ENCODE peak calls at places on chromosome 12, in eight cellular contexts. E is neural crest cell; Q is AG04450; X is T47D; M is activated CD8-positive, alpha-beta memory T cell treated with anti-CD3 and anti-CD28 coated beads, Interleukin-2, amount 50 U/mL, for 4 hours; Y is HepG2; O is bronchial epithelial cell; Z is Right ventricle myocardium inferior. J is an unnamed sample.

GRCh38 chr12:93583993-93584392 is 11.5 kb downstream of the SOCS2 start:
- DNase-seq in E (no peak), Q (no peak), X (no peak), M (no peak), Y (no peak), O (no peak), Z (no peak), J (no peak)

GRCh38 chr12:90327783-90328743 is 619.4 kb upstream of the ATP2B1 start:
- DNase-seq in E (no peak), Q (no peak), X (no peak), M (no peak), Y (no peak), O (no peak), Z (no peak), J (no peak)

GRCh38 chr12:9745191-9745590 is 12.3 kb upstream of the CLECL1 start:
- DNase-seq in E (no peak), Q (no peak), X (no peak), M (no peak), Y (no peak), O (no peak), Z (no peak), J (no peak)

GRCh38 chr12:53996188-53996885 is 3.6 kb upstream of the HOXC9 start:
- DNase-seq in E (no peak), Q (no peak), X (no peak), M (no peak), Y (no peak), O (no peak), Z (peak; percentile 45), J (no peak)

GRCh38 chr12:115710104-115710564 is 567.4 kb downstream of the MED13L start:
- DNase-seq in E (no peak), Q (peak; percentile 18), X (no peak), M (no peak), Y (no peak), O (peak; percentile 10), Z (peak; percentile 71), J (no peak)

GRCh38 chr12:129830796-129831195 is 73.0 kb downstream of the TMEM132D start:
- DNase-seq in E (no peak), Q (no peak), X (no peak), M (no peak), Y (no peak), O (no peak), Z (no peak), J (no peak)

GRCh38 chr12:122888232-122888752 is 7.6 kb downstream of the VPS37B start:
- DNase-seq in E (no peak), Q (no peak), X (peak; percentile 99), M (no peak), Y (peak; percentile 78), O (peak; percentile 100), Z (no peak), J (no peak)

GRCh38 chr12:114701104-114701414 is 17.1 kb upstream of the TBX3 start:
- DNase-seq in E (no peak), Q (no peak), X (no peak), M (no peak), Y (no peak), O (peak; percentile 6), Z (no peak), J (no peak)

GRCh38 chr12:24991209-24992049 is 42.5 kb upstream of the BCAT1 start:
- DNase-seq in E (no peak), Q (peak; percentile 33), X (peak; percentile 77), M (no peak), Y (peak; percentile 45), O (peak; percentile 69), Z (no peak), J (peak; percentile 66)

GRCh38 chr12:59055204-59055839 is 135.0 kb upstream of the LRIG3 start:
- DNase-seq in E (no peak), Q (no peak), X (no peak), M (no peak), Y (no peak), O (peak; percentile 99), Z (no peak), J (no peak)

GRCh38 chr12:9039397-9039977 is 50.1 kb downstream of the KLRG1 start:
- DNase-seq in E (no peak), Q (peak; percentile 4), X (peak; percentile 43), M (no peak), Y (peak; percentile 47), O (peak; percentile 53), Z (no peak), J (peak; percentile 73)

GRCh38 chr12:120980800-120981368 is 2.5 kb downstream of the HNF1A start:
- DNase-seq in E (no peak), Q (no peak), X (no peak), M (no peak), Y (no peak), O (no peak), Z (no peak), J (no peak)

GRCh38 chr12:10364839-10365681 is 24.8 kb downstream of the KLRK1 start:
- DNase-seq in E (no peak), Q (peak; percentile 42), X (peak; percentile 80), M (peak; percentile 56), Y (peak; percentile 53), O (peak; percentile 77), Z (no peak), J (no peak)

GRCh38 chr12:10304161-10304574 is 3.5 kb upstream of the KLRD1 start:
- DNase-seq in E (no peak), Q (peak; percentile 63), X (no peak), M (no peak), Y (no peak), O (peak; percentile 22), Z (no peak), J (no peak)

GRCh38 chr12:68871899-68872298 is 61.1 kb downstream of the CPM start:
- DNase-seq in E (no peak), Q (no peak), X (peak; percentile 70), M (no peak), Y (peak; percentile 23), O (peak; percentile 37), Z (no peak), J (peak; percentile 21)

GRCh38 chr12:45703942-45704341 is 25.6 kb upstream of the ARID2 start:
- DNase-seq in E (no peak), Q (peak; percentile 27), X (no peak), M (no peak), Y (no peak), O (peak; percentile 65), Z (no peak), J (no peak)

GRCh38 chr12:8513203-8513602 is at the start of gene CLEC4D:
- DNase-seq in E (no peak), Q (no peak), X (no peak), M (no peak), Y (no peak), O (no peak), Z (no peak), J (no peak)

GRCh38 chr12:632102-632696 is 31.0 kb downstream of the NINJ2 start:
- DNase-seq in E (no peak), Q (peak; percentile 64), X (peak; percentile 93), M (no peak), Y (peak; percentile 93), O (peak; percentile 90), Z (no peak), J (peak; percentile 82)

GRCh38 chr12:116459501-116459900 is 99.7 kb upstream of the MAP1LC3B2 start:
- DNase-seq in E (no peak), Q (no peak), X (no peak), M (no peak), Y (no peak), O (no peak), Z (no peak), J (no peak)

GRCh38 chr12:50220357-50221061 is 53.3 kb upstream of the CERS5 start:
- DNase-seq in E (no peak), Q (no peak), X (no peak), M (no peak), Y (no peak), O (peak; percentile 98), Z (no peak), J (peak; percentile 45)

GRCh38 chr12:132210223-132211055 is 66.2 kb downstream of the NOC4L start:
- DNase-seq in E (no peak), Q (no peak), X (peak; percentile 91), M (no peak), Y (no peak), O (no peak), Z (peak; percentile 51), J (no peak)

GRCh38 chr12:115451785-115452736 is 768.1 kb upstream of the TBX3 start:
- DNase-seq in E (peak; percentile 34), Q (no peak), X (no peak), M (no peak), Y (peak; percentile 66), O (no peak), Z (peak; percentile 74), J (peak; percentile 31)

GRCh38 chr12:101829639-101830390 is 944 bp downstream of the GNPTAB start:
- DNase-seq in E (no peak), Q (no peak), X (peak; percentile 49), M (no peak), Y (no peak), O (peak; percentile 29), Z (no peak), J (peak; percentile 13)

GRCh38 chr12:130428116-130428515 is 90.4 kb downstream of the PIWIL1 start:
- DNase-seq in E (peak; percentile 12), Q (no peak), X (no peak), M (no peak), Y (no peak), O (no peak), Z (no peak), J (no peak)

GRCh38 chr12:78864483-78865296 is at the start of gene SYT1:
- DNase-seq in E (peak; percentile 72), Q (peak; percentile 65), X (peak; percentile 48), M (no peak), Y (no peak), O (peak; percentile 55), Z (peak; percentile 64), J (peak; percentile 17)

GRCh38 chr12:76927170-76927784 is 48.5 kb upstream of the CSRP2 start:
- DNase-seq in E (peak; percentile 34), Q (no peak), X (peak; percentile 22), M (peak; percentile 19), Y (peak; percentile 25), O (peak; percentile 49), Z (no peak), J (peak; percentile 40)

GRCh38 chr12:84912191-84913142 is at the start of gene SLC6A15:
- DNase-seq in E (peak; percentile 58), Q (no peak), X (no peak), M (no peak), Y (no peak), O (peak; percentile 57), Z (peak; percentile 79), J (peak; percentile 12)

GRCh38 chr12:99128246-99128645 is 483.2 kb downstream of the APAF1 start:
- DNase-seq in E (no peak), Q (no peak), X (no peak), M (no peak), Y (no peak), O (no peak), Z (no peak), J (no peak)

GRCh38 chr12:104985206-104985605 is 910 bp upstream of the NOPCHAP1 start:
- DNase-seq in E (no peak), Q (no peak), X (peak; percentile 24), M (no peak), Y (peak; percentile 44), O (no peak), Z (no peak), J (peak; percentile 42)

GRCh38 chr12:122403831-122404230 is 18.6 kb downstream of the CLIP1 start:
- DNase-seq in E (no peak), Q (no peak), X (no peak), M (no peak), Y (no peak), O (no peak), Z (no peak), J (no peak)

GRCh38 chr12:112824701-112825100 is 33.2 kb downstream of the RPH3A start:
- DNase-seq in E (no peak), Q (no peak), X (no peak), M (no peak), Y (no peak), O (no peak), Z (no peak), J (no peak)

GRCh38 chr12:92898755-92899154 is 30.3 kb downstream of the EEA1 start:
- DNase-seq in E (no peak), Q (no peak), X (no peak), M (no peak), Y (no peak), O (peak; percentile 80), Z (no peak), J (no peak)

GRCh38 chr12:4824415-4824814 is 85.3 kb upstream of the KCNA1 start:
- DNase-seq in E (no peak), Q (no peak), X (no peak), M (no peak), Y (no peak), O (peak; percentile 81), Z (no peak), J (no peak)

GRCh38 chr12:15919491-15919890 is 8.4 kb downstream of the DERA start:
- DNase-seq in E (no peak), Q (no peak), X (no peak), M (no peak), Y (no peak), O (no peak), Z (no peak), J (no peak)